ENCODE peak calls at places on chromosome 7, in nine cellular contexts. G, F, O, M, U, P, Y, X and L are unnamed samples.

GRCh38 chr7:113945018-113945938 is 26.5 kb upstream of the PPP1R3A start:
- DNase-seq in P (no peak), X (no peak), M (no peak), U (peak), F (no peak), G (peak), Y (peak), O (no peak), L (no peak)

GRCh38 chr7:95045236-95045923 is 138.0 kb downstream of the PPP1R9A start:
- DNase-seq in P (no peak), Y (peak), U (peak), O (no peak), X (no peak), M (peak), F (peak), G (peak), L (no peak)

GRCh38 chr7:41010967-41011366 is 691.9 kb downstream of the INHBA start:
- DNase-seq in M (no peak), P (peak), F (no peak), G (no peak), Y (no peak), X (no peak), U (no peak), O (no peak), L (no peak)

GRCh38 chr7:30155481-30155880 is 20.7 kb downstream of the MTURN start:
- DNase-seq in X (no peak), O (no peak), G (no peak), Y (no peak), M (no peak), U (peak), F (no peak), P (no peak), L (no peak)

GRCh38 chr7:128763541-128763940 is 12.1 kb downstream of the OPN1SW start:
- DNase-seq in U (no peak), O (no peak), F (no peak), M (no peak), Y (no peak), X (no peak), G (no peak), P (no peak), L (no peak)

GRCh38 chr7:92682767-92683539 is 92.8 kb upstream of the FAM133B start:
- DNase-seq in X (no peak), U (peak), G (no peak), Y (no peak), F (no peak), P (no peak), M (peak), O (no peak), L (no peak)

GRCh38 chr7:14836571-14837189 is 65.9 kb downstream of the DGKB start:
- DNase-seq in M (peak), G (peak), X (no peak), F (peak), P (no peak), O (no peak), Y (peak), U (peak), L (no peak)

GRCh38 chr7:98569606-98570337 is 47.3 kb upstream of the NPTX2 start:
- DNase-seq in F (peak), O (no peak), P (no peak), Y (peak), G (peak), M (peak), X (no peak), U (peak), L (no peak)

GRCh38 chr7:149220534-149220933 is 18.9 kb upstream of the ZNF212 start:
- DNase-seq in P (no peak), G (no peak), X (no peak), F (no peak), O (no peak), M (peak), U (no peak), Y (peak), L (no peak)

GRCh38 chr7:1856161-1856965 is 186.3 kb downstream of the ELFN1 start:
- DNase-seq in O (no peak), X (no peak), Y (no peak), G (no peak), U (no peak), P (no peak), F (no peak), M (no peak), L (no peak)

GRCh38 chr7:148304456-148304855 is 286.1 kb upstream of the C7orf33 start:
- DNase-seq in G (no peak), Y (no peak), O (no peak), F (peak), U (peak), P (no peak), M (no peak), X (no peak), L (no peak)

GRCh38 chr7:12884856-12885440 is 197.5 kb downstream of the ARL4A start:
- DNase-seq in U (no peak), Y (no peak), F (no peak), X (no peak), G (no peak), P (no peak), M (peak), O (no peak), L (no peak)

GRCh38 chr7:22834028-22834427 is 11.4 kb upstream of the TOMM7 start:
- DNase-seq in G (no peak), Y (no peak), U (no peak), M (no peak), X (no peak), P (no peak), F (no peak), O (no peak), L (no peak)

GRCh38 chr7:50620418-50620817 is 55.2 kb upstream of the DDC start:
- DNase-seq in M (peak), G (no peak), F (no peak), Y (no peak), O (no peak), X (no peak), P (no peak), U (no peak), L (no peak)

GRCh38 chr7:128928159-128928558 is 9.6 kb upstream of the IRF5 start:
- DNase-seq in G (no peak), X (no peak), M (no peak), O (no peak), P (no peak), Y (no peak), U (no peak), F (no peak), L (no peak)

GRCh38 chr7:727104-727805 is at the start of gene PRKAR1B:
- DNase-seq in M (no peak), G (peak), X (no peak), P (no peak), F (no peak), Y (peak), O (peak), U (peak), L (no peak)

GRCh38 chr7:3495530-3495929 is 194.5 kb downstream of the SDK1 start:
- DNase-seq in P (no peak), Y (no peak), M (no peak), O (no peak), X (no peak), F (no peak), G (no peak), U (no peak), L (no peak)

GRCh38 chr7:136870799-136871487 is 2.5 kb downstream of the CHRM2 start:
- DNase-seq in F (no peak), P (no peak), G (no peak), U (peak), M (peak), X (no peak), Y (no peak), O (no peak), L (no peak)

GRCh38 chr7:141956084-141956483 is 9.3 kb upstream of the CLEC5A start:
- DNase-seq in X (no peak), G (no peak), Y (peak), M (no peak), O (no peak), U (no peak), F (no peak), P (peak), L (no peak)

GRCh38 chr7:128352138-128352537 is 8.4 kb upstream of the RBM28 start:
- DNase-seq in F (no peak), G (peak), U (peak), P (no peak), M (peak), O (no peak), X (no peak), Y (no peak), L (peak)

GRCh38 chr7:131890191-131890590 is 333.8 kb upstream of the PODXL start:
- DNase-seq in Y (no peak), M (peak), X (no peak), F (no peak), U (peak), P (peak), G (peak), O (no peak), L (no peak)

GRCh38 chr7:36514289-36515243 is 124.9 kb downstream of the ANLN start:
- DNase-seq in P (no peak), M (no peak), U (no peak), O (no peak), X (no peak), F (no peak), Y (no peak), G (peak), L (no peak)

GRCh38 chr7:131145026-131145425 is 182.7 kb upstream of the MKLN1 start:
- DNase-seq in X (no peak), U (no peak), G (no peak), F (no peak), P (no peak), Y (peak), M (no peak), O (no peak), L (no peak)

GRCh38 chr7:141697211-141697871 is 4.6 kb downstream of the DENND11 start:
- DNase-seq in U (no peak), X (no peak), F (no peak), G (peak), O (no peak), Y (peak), P (no peak), M (peak), L (no peak)

GRCh38 chr7:29138588-29138987 is 7.7 kb downstream of the CPVL start:
- DNase-seq in F (no peak), O (no peak), X (no peak), P (no peak), G (no peak), Y (peak), U (no peak), M (no peak), L (no peak)

GRCh38 chr7:143492043-143492471 is 14.4 kb downstream of the TAS2R41 start:
- DNase-seq in F (no peak), O (no peak), Y (peak), G (no peak), M (peak), U (no peak), P (peak), X (no peak), L (no peak)

GRCh38 chr7:83835424-83835823 is 186.5 kb upstream of the SEMA3E start:
- DNase-seq in P (no peak), O (no peak), Y (no peak), U (no peak), G (no peak), X (no peak), M (peak), F (no peak), L (no peak)

GRCh38 chr7:83872501-83872900 is 223.6 kb upstream of the SEMA3E start:
- DNase-seq in O (no peak), U (peak), G (no peak), Y (no peak), M (no peak), X (no peak), P (no peak), F (peak), L (no peak)

GRCh38 chr7:98617051-98617959 is at the start of gene NPTX2:
- DNase-seq in U (no peak), O (no peak), Y (no peak), G (peak), P (no peak), M (peak), X (no peak), F (no peak), L (peak)

GRCh38 chr7:151400626-151401315 is 9.1 kb downstream of the WDR86 start:
- DNase-seq in O (no peak), P (no peak), X (no peak), G (no peak), M (no peak), F (no peak), Y (no peak), U (peak), L (no peak)

GRCh38 chr7:103381280-103382061 is 34.0 kb downstream of the PSMC2 start:
- DNase-seq in G (no peak), X (no peak), Y (no peak), P (no peak), O (no peak), U (no peak), F (no peak), M (no peak), L (no peak)

GRCh38 chr7:101691822-101692384 is 62.8 kb upstream of the MYL10 start:
- DNase-seq in O (no peak), G (no peak), M (no peak), P (no peak), Y (no peak), U (no peak), X (no peak), F (no peak), L (no peak)

GRCh38 chr7:92644406-92645113 is 54.4 kb upstream of the FAM133B start:
- DNase-seq in O (no peak), G (no peak), M (no peak), F (no peak), U (no peak), Y (peak), P (no peak), X (no peak), L (no peak)

GRCh38 chr7:129781856-129782256 is 170.3 kb downstream of the NRF1 start:
- DNase-seq in M (no peak), G (no peak), P (no peak), Y (no peak), F (peak), U (no peak), O (no peak), X (no peak), L (no peak)

GRCh38 chr7:2460188-2460587 is 16.0 kb downstream of the GRIFIN start:
- DNase-seq in F (no peak), O (no peak), G (peak), U (no peak), P (no peak), X (no peak), Y (no peak), M (no peak), L (no peak)

GRCh38 chr7:117827861-117828260 is 45.4 kb downstream of the CTTNBP2 start:
- DNase-seq in G (peak), U (peak), P (no peak), Y (peak), X (no peak), F (peak), M (peak), O (no peak), L (no peak)

GRCh38 chr7:140062118-140062527 is 628 bp downstream of the PARP12 start:
- DNase-seq in F (peak), Y (peak), U (peak), G (peak), X (peak), P (peak), O (no peak), M (peak), L (no peak)

GRCh38 chr7:150806863-150807262 is 6.3 kb downstream of the TMEM176A start:
- DNase-seq in U (no peak), F (no peak), M (no peak), Y (no peak), P (no peak), O (no peak), G (no peak), X (no peak), L (no peak)